ENCODE peak calls at places on chromosomes 1 and 21, in eight cellular contexts. One of them, this sample, is unnamed.

GRCh38 chr1:166925791-166926483 is 49.4 kb downstream of the ILDR2 start:
- DNase-seq in AG08395: peak
- DNase-seq in T-helper 17 cell: no peak
- DNase-seq in HS-5: no peak
- DNase-seq in stimulated activated CD8-positive, alpha-beta memory T cell treated with anti-CD3 and anti-CD28 coated beads, Interleukin-7, amount 100 ng/mL, for 1 hour: no peak
- DNase-seq in GM23248: peak
- DNase-seq in hepatocyte: no peak
- DNase-seq in NCI-H1436: no peak
- DNase-seq in this sample: no peak

GRCh38 chr1:208101661-208102431 is 142.3 kb downstream of the PLXNA2 start:
- DNase-seq in AG08395: no peak
- DNase-seq in T-helper 17 cell: no peak
- DNase-seq in HS-5: no peak
- DNase-seq in stimulated activated CD8-positive, alpha-beta memory T cell treated with anti-CD3 and anti-CD28 coated beads, Interleukin-7, amount 100 ng/mL, for 1 hour: no peak
- DNase-seq in GM23248: peak
- DNase-seq in hepatocyte: no peak
- DNase-seq in NCI-H1436: peak
- DNase-seq in this sample: peak

GRCh38 chr21:43343095-43343991 is 83.6 kb downstream of the SIK1 start:
- DNase-seq in AG08395: no peak
- DNase-seq in T-helper 17 cell: no peak
- DNase-seq in HS-5: no peak
- DNase-seq in stimulated activated CD8-positive, alpha-beta memory T cell treated with anti-CD3 and anti-CD28 coated beads, Interleukin-7, amount 100 ng/mL, for 1 hour: no peak
- DNase-seq in GM23248: no peak
- DNase-seq in hepatocyte: peak
- DNase-seq in NCI-H1436: no peak
- DNase-seq in this sample: no peak

GRCh38 chr1:246647113-246647512 is 77.1 kb upstream of the SCCPDH start:
- DNase-seq in AG08395: peak
- DNase-seq in T-helper 17 cell: no peak
- DNase-seq in HS-5: no peak
- DNase-seq in stimulated activated CD8-positive, alpha-beta memory T cell treated with anti-CD3 and anti-CD28 coated beads, Interleukin-7, amount 100 ng/mL, for 1 hour: no peak
- DNase-seq in GM23248: peak
- DNase-seq in hepatocyte: peak
- DNase-seq in NCI-H1436: peak
- DNase-seq in this sample: peak

GRCh38 chr1:84827566-84827965 is 65.4 kb downstream of the LPAR3 start:
- DNase-seq in AG08395: no peak
- DNase-seq in T-helper 17 cell: no peak
- DNase-seq in HS-5: no peak
- DNase-seq in stimulated activated CD8-positive, alpha-beta memory T cell treated with anti-CD3 and anti-CD28 coated beads, Interleukin-7, amount 100 ng/mL, for 1 hour: no peak
- DNase-seq in GM23248: no peak
- DNase-seq in hepatocyte: no peak
- DNase-seq in NCI-H1436: no peak
- DNase-seq in this sample: no peak

GRCh38 chr1:68720476-68720875 is 223.6 kb upstream of the DEPDC1 start:
- DNase-seq in AG08395: no peak
- DNase-seq in T-helper 17 cell: no peak
- DNase-seq in HS-5: no peak
- DNase-seq in stimulated activated CD8-positive, alpha-beta memory T cell treated with anti-CD3 and anti-CD28 coated beads, Interleukin-7, amount 100 ng/mL, for 1 hour: no peak
- DNase-seq in GM23248: no peak
- DNase-seq in hepatocyte: no peak
- DNase-seq in NCI-H1436: no peak
- DNase-seq in this sample: no peak

GRCh38 chr21:44571844-44572782 is 1.4 kb upstream of the KRTAP10-4 start:
- DNase-seq in AG08395: no peak
- DNase-seq in T-helper 17 cell: no peak
- DNase-seq in HS-5: no peak
- DNase-seq in stimulated activated CD8-positive, alpha-beta memory T cell treated with anti-CD3 and anti-CD28 coated beads, Interleukin-7, amount 100 ng/mL, for 1 hour: no peak
- DNase-seq in GM23248: no peak
- DNase-seq in hepatocyte: no peak
- DNase-seq in NCI-H1436: no peak
- DNase-seq in this sample: no peak

GRCh38 chr1:100861379-100861778 is 33.3 kb downstream of the EXTL2 start:
- DNase-seq in AG08395: no peak
- DNase-seq in T-helper 17 cell: no peak
- DNase-seq in HS-5: no peak
- DNase-seq in stimulated activated CD8-positive, alpha-beta memory T cell treated with anti-CD3 and anti-CD28 coated beads, Interleukin-7, amount 100 ng/mL, for 1 hour: no peak
- DNase-seq in GM23248: peak
- DNase-seq in hepatocyte: no peak
- DNase-seq in NCI-H1436: no peak
- DNase-seq in this sample: peak

GRCh38 chr1:202713110-202713509 is 2.9 kb upstream of the SYT2 start:
- DNase-seq in AG08395: no peak
- DNase-seq in T-helper 17 cell: no peak
- DNase-seq in HS-5: no peak
- DNase-seq in stimulated activated CD8-positive, alpha-beta memory T cell treated with anti-CD3 and anti-CD28 coated beads, Interleukin-7, amount 100 ng/mL, for 1 hour: no peak
- DNase-seq in GM23248: no peak
- DNase-seq in hepatocyte: peak
- DNase-seq in NCI-H1436: no peak
- DNase-seq in this sample: no peak

GRCh38 chr1:192559115-192560006 is 16.2 kb upstream of the RGS1 start:
- DNase-seq in AG08395: peak
- DNase-seq in T-helper 17 cell: no peak
- DNase-seq in HS-5: peak
- DNase-seq in stimulated activated CD8-positive, alpha-beta memory T cell treated with anti-CD3 and anti-CD28 coated beads, Interleukin-7, amount 100 ng/mL, for 1 hour: no peak
- DNase-seq in GM23248: peak
- DNase-seq in hepatocyte: peak
- DNase-seq in NCI-H1436: no peak
- DNase-seq in this sample: peak

This sample was measured in fibroblast of mammary gland.